ENCODE peak calls at places on chromosome 22, in four cellular contexts. O is right lobe of liver, B is HAP-1, I is ovary. K is an unnamed sample. For H3K9me3 and H3K36me3, the result is how much of the 10 kb centered on the place peaks cover.

GRCh38 chr22:42947211-42947990 is 67.5 kb downstream of the PACSIN2 start:
- DNase-seq in O (peak), B (peak), I (no peak), K (no peak)

GRCh38 chr22:16973591-16974297 is 34.3 kb downstream of the GAB4 start:
- DNase-seq in O (no peak), B (no peak), I (no peak), K (no peak)

GRCh38 chr22:17829691-17830040 is 55.4 kb upstream of the BID start:
- DNase-seq in O (no peak), B (no peak), I (no peak), K (no peak)

GRCh38 chr22:45868586-45869443 is 108.1 kb downstream of the WNT7B start:
- DNase-seq in O (no peak), B (no peak), I (no peak), K (no peak)

GRCh38 chr22:45604239-45604711 is 67.4 kb upstream of the ATXN10 start:
- DNase-seq in O (no peak), B (no peak), I (no peak), K (no peak)

GRCh38 chr22:20430101-20430640 is 7.5 kb downstream of the SCARF2 start:
- DNase-seq in O (no peak), B (no peak), I (no peak), K (no peak)

GRCh38 chr22:25965331-25965730 is 203.9 kb upstream of the SEZ6L start:
- DNase-seq in O (no peak), B (no peak), I (no peak), K (no peak)

GRCh38 chr22:26763633-26764295 is 106.4 kb downstream of the MIAT start:
- DNase-seq in O (peak), B (no peak), I (no peak), K (no peak)

GRCh38 chr22:36726007-36726380 is 22.4 kb upstream of the CACNG2 start:
- DNase-seq in O (no peak), B (no peak), I (no peak), K (no peak)

GRCh38 chr22:47884775-47885174 is 1122.3 kb downstream of the TBC1D22A start:
- DNase-seq in O (no peak), B (no peak), I (no peak), K (no peak)

GRCh38 chr22:46433318-46433717 is 97.8 kb downstream of the TRMU start:
- DNase-seq in O (no peak), B (no peak), I (no peak), K (no peak)

GRCh38 chr22:22882033-22882717 is 5.4 kb upstream of the IGLL5 start:
- DNase-seq in O (no peak), B (no peak), I (no peak), K (peak)

GRCh38 chr22:43345761-43346261 is 2.6 kb upstream of the SCUBE1 start:
- DNase-seq in O (peak), B (no peak), I (no peak), K (no peak)

GRCh38 chr22:40024201-40025061 is 29.7 kb downstream of the FAM83F start:
- DNase-seq in O (peak), B (peak), I (peak), K (peak)

GRCh38 chr22:43529461-43529860 is 117.6 kb downstream of the MPPED1 start:
- DNase-seq in O (no peak), B (no peak), I (no peak), K (no peak)

GRCh38 chr22:34841321-34841901 is 224.5 kb upstream of the ISX start:
- DNase-seq in O (no peak), B (peak), I (no peak), K (no peak)

GRCh38 chr22:47352920-47353700 is 590.7 kb downstream of the TBC1D22A start:
- DNase-seq in O (no peak), B (no peak), I (no peak), K (no peak)

GRCh38 chr22:41619979-41620645 is 731 bp downstream of the DESI1 start:
- DNase-seq in O (peak), B (peak), I (peak), K (peak)

GRCh38 chr22:49887716-49888115 is 30.5 kb downstream of the ALG12 start:
- DNase-seq in O (no peak), B (no peak), I (no peak), K (no peak)
- H3K9me3 ChIP-seq in O (under half), B (under half), I (under half), K (under half)

GRCh38 chr22:30943368-30943767 is 25.2 kb downstream of the MORC2 start:
- DNase-seq in O (no peak), B (no peak), I (no peak), K (peak)
- H3K36me3 ChIP-seq in O (half or more), B (half or more), I (under half), K (under half)

GRCh38 chr22:38698407-38699094 is 2.2 kb downstream of the JOSD1 start:
- DNase-seq in O (no peak), B (no peak), I (no peak), K (no peak)

GRCh38 chr22:38700271-38700788 is 413 bp downstream of the JOSD1 start:
- DNase-seq in O (peak), B (no peak), I (peak), K (peak)

GRCh38 chr22:38697055-38697980 is 3.4 kb downstream of the JOSD1 start:
- DNase-seq in O (no peak), B (no peak), I (no peak), K (peak)

GRCh38 chr22:38699784-38700183 is 959 bp downstream of the JOSD1 start:
- DNase-seq in O (no peak), B (no peak), I (no peak), K (peak)

DNA sequence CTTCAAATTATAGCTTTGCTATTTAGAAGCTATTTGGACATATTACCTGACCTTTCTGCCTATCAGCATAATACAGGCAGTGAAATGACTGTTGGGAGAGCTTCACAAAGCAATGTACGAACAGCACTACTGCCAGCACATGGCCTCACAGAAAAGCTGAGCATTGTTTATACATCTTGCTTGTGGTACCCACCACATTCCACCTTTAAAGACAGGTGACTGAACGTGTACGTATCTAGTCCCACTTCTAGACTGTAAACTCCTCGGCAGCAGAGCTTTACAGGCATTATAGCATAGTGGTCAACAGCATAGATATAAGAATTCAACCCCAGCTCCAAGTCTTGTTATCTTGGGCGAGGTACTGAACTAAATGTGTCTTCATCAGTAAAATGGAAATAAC is 1.6 kb downstream of the JOSD1 start:
- DNase-seq in O (no peak), B (no peak), I (no peak), K (peak)
- H3K4me3 ChIP-seq in O (peak), B (peak), I (peak), K (peak)

GRCh38 chr22:19319281-19319680 is 27.8 kb upstream of the CLTCL1 start:
- DNase-seq in O (no peak), B (no peak), I (no peak), K (no peak)
- H3K9me3 ChIP-seq in O (under half), B (under half), I (under half), K (under half)

GRCh38 chr22:32401486-32401885 is 10.6 kb downstream of the RTCB start:
- DNase-seq in O (no peak), B (no peak), I (no peak), K (no peak)
- H3K36me3 ChIP-seq in O (half or more), B (half or more), I (under half), K (under half)

GRCh38 chr22:30247561-30247960 is 1.0 kb upstream of the LIF start:
- DNase-seq in O (no peak), B (no peak), I (no peak), K (no peak)
- H3K4me3 ChIP-seq in O (no peak), B (no peak), I (no peak), K (no peak)

GRCh38 chr22:49112661-49113626 is 714.7 kb downstream of the BRD1 start:
- DNase-seq in O (no peak), B (no peak), I (no peak), K (no peak)
- H3K9me3 ChIP-seq in O (under half), B (under half), I (under half), K (under half)

DNA sequence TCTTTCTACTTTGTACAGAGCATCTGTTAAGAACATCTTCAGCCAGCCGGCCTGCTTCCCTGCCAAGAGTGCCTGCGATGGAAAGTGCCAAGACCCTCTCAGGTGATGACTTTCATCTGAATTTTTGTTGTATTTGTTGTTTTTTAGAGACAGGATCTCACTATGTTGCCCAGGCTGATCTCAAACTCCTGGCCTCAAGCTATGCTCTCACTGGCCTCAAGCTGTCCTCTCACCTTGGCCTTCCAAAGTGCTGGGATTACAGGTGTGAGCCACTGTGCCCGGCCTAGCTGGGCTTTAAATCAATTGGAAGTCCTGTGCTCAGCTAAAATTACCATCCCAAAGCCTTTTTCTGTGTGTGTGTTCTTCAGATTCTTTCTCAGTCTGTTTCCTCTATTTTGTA is 64.2 kb upstream of the ADORA2A start:
- DNase-seq in O (no peak), B (no peak), I (no peak), K (no peak)
- H3K36me3 ChIP-seq in O (under half), B (under half), I (under half), K (under half)

K was measured in small intestine.